ENCODE peak calls at places on chromosomes 16 and 17, in seven cellular contexts. O is transverse colon, N is tibial nerve, S is Peyer's patch, Z is upper lobe of left lung, Q is ovary, J is heart left ventricle. B is an unnamed sample. For H3K9me3, the result is how much of the 10 kb centered on the place peaks cover.

GRCh38 chr16:15897834-15898254 is 9.4 kb upstream of the CEP20 start:
- DNase-seq in O (no peak), N (no peak), S (no peak), Z (no peak), Q (no peak), J (no peak), B (no peak)

GRCh38 chr16:86984975-86985655 is 332.1 kb downstream of the C16orf95 start:
- DNase-seq in O (no peak), N (no peak), S (no peak), Z (no peak), Q (no peak), J (peak), B (no peak)

GRCh38 chr16:19284207-19284606 is 1.3 kb upstream of the CLEC19A start:
- DNase-seq in O (no peak), N (no peak), S (no peak), Z (no peak), Q (no peak), J (no peak), B (peak)

GRCh38 chr17:56754523-56755208 is 79.1 kb downstream of the C17orf67 start:
- DNase-seq in O (no peak), N (no peak), S (no peak), Z (peak), Q (no peak), J (no peak), B (no peak)

GRCh38 chr16:83954577-83955016 is 1.6 kb downstream of the OSGIN1 start:
- DNase-seq in O (peak), N (peak), S (peak), Z (no peak), Q (no peak), J (peak), B (peak)

GRCh38 chr16:84036982-84037425 is 5.6 kb downstream of the SLC38A8 start:
- DNase-seq in O (no peak), N (no peak), S (no peak), Z (no peak), Q (no peak), J (no peak), B (no peak)

GRCh38 chr17:68398731-68399637 is 58.3 kb downstream of the WIPI1 start:
- DNase-seq in O (peak), N (peak), S (no peak), Z (no peak), Q (peak), J (peak), B (peak)

GRCh38 chr17:49995055-49995738 is at the start of gene DLX3:
- DNase-seq in O (peak), N (peak), S (no peak), Z (peak), Q (peak), J (peak), B (peak)

GRCh38 chr17:57998234-57998746 is 8.8 kb downstream of the SRSF1 start:
- DNase-seq in O (no peak), N (no peak), S (no peak), Z (no peak), Q (no peak), J (no peak), B (no peak)

GRCh38 chr16:88014201-88014781 is 63.1 kb downstream of the BANP start:
- DNase-seq in O (no peak), N (no peak), S (no peak), Z (peak), Q (no peak), J (no peak), B (peak)

GRCh38 chr16:87047221-87048037 is 269.8 kb downstream of the C16orf95 start:
- DNase-seq in O (no peak), N (no peak), S (no peak), Z (no peak), Q (no peak), J (no peak), B (no peak)

DNA sequence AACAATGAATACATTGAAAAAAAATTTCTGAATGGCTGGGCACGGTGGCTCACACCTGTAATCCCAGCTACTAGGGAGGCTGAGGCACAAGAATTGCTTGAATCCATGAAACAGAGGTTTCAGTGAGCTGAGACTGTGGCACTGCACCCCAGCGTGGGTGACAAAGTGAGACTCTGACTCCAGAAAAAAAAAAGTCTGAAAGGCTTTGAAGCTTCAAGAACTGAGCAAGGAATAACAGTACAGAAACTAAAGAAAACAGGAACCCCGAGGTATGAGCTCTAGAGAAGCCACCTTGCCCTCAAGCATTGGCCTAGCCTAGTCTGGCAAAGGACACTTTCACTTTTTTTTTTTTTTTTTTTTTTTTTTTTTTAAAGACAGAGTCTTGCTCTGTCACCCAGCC is 45.0 kb downstream of the TEX2 start:
- DNase-seq in O (no peak), N (no peak), S (no peak), Z (no peak), Q (no peak), J (no peak), B (no peak)
- H3K27ac ChIP-seq in O (no peak), N (no peak), S (no peak), Z (no peak), Q (no peak), J (peak), B (no peak)

DNA sequence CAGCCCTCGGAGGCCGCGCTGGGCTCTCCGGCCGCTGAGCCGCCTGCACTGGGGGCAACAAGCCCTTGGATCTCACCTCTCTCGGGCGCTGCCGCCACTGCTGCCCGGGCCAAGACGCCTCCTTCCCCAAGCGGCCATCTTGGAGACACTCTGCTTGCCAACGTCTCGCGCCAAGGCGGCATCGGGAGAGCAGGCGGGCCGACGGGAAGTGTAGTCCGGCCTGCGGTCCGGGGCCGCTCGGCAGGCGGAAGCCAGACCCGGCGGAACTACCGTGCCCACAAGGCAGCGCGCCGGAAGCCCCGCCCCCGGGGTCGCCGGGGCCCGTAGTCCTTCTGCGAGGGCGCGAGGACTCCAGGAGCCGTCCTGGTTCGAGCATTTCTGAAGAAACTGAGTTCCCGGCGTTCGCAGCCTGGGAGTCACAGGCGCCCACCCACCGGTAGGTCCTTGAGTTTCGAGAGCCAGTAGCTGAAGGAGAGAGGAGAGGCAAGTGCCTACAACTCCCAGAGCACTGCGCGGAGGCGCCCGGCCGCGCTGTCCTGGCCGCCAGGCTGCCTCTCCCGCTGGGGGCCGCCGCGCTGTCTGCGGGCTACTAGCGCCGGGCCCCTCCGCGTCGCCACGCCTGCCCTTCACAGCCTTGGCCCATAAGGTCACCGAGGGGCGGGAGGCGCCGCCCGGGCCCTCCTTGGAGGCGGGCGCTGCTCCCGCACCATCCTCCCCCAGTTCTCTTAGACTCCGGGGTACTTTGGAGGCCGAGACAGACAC is at the start of gene TMEM11:
- DNase-seq in O (peak), N (peak), S (peak), Z (peak), Q (peak), J (peak), B (peak)
- TF ChIP-seq POLR2A in O (peak), N (peak), S (peak), Z (peak), Q (peak), J (peak), B (no peak)

GRCh38 chr17:82948081-82948511 is 108.3 kb upstream of the ZNF750 start:
- DNase-seq in O (peak), N (no peak), S (peak), Z (peak), Q (no peak), J (no peak), B (no peak)
- H3K9me3 ChIP-seq in O (under half), N (under half), S (under half), Z (under half), Q (under half), J (under half), B (under half)

GRCh38 chr16:53741546-53741945 is 37.6 kb downstream of the FTO start:
- DNase-seq in O (no peak), N (no peak), S (no peak), Z (no peak), Q (no peak), J (no peak), B (no peak)

GRCh38 chr16:53744449-53744848 is 40.5 kb downstream of the FTO start:
- DNase-seq in O (no peak), N (no peak), S (no peak), Z (no peak), Q (no peak), J (no peak), B (no peak)

GRCh38 chr16:53740933-53741531 is 37.1 kb downstream of the FTO start:
- DNase-seq in O (no peak), N (no peak), S (no peak), Z (no peak), Q (no peak), J (no peak), B (no peak)

GRCh38 chr16:53745126-53745525 is 41.2 kb downstream of the FTO start:
- DNase-seq in O (no peak), N (no peak), S (no peak), Z (no peak), Q (no peak), J (no peak), B (no peak)

DNA sequence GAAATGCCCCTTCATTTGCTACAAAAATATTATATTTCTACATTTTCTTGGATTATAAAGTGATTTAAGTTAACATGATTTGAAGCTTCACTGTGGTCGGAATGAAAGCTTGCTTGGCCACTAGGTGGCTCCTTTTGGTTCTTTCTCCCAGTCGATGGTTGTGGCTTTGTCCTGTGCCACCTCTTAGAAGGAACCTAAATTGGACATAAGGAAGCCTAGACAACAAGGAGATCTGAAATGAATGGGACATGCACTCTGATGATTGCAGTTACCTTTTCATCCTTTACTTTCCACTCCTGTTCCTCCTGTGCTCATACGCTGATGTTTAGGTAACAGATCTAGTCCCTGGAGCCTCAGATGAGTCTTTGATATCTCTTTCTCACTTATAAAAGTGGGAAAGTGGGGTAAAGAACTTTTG is 39.2 kb downstream of the FTO start:
- DNase-seq in O (peak), N (no peak), S (no peak), Z (no peak), Q (no peak), J (no peak), B (no peak)
- H3K27ac ChIP-seq in O (no peak), N (no peak), S (no peak), Z (no peak), Q (no peak), J (no peak), B (no peak)

DNA sequence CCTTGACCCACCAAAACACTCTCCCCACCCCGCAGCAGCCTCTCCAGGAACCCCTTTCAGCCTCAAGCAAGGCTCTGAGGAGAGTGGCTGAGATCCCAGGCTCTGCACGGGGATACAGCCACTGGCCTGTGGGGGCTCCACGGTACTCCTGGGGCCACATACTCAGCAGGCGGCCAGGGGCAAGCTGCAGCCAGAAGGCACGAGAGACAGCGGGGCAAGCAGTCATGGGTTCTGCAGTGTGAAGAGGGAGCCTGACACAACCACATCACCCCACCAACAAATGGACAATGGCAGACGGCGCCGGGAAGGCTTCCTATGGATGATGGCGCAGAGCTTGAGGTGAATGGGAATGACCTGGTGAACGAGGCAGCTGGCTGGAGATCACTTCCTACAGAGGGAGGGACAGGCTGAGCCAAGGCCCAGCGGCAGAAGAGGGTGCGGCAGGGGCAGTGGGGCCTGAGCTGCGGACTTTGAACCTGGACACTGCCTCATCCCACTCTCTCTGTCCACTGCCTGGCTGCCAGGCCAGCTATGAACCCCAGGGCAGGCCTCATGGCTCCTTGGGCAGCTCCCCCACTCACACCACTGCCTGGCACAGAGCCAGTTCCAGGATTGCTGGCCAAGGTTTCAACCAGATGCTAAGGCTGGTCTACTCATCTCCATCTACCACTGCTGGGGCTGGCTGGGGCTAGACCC is 10.8 kb upstream of the BCAR1 start:
- DNase-seq in O (peak), N (no peak), S (peak), Z (no peak), Q (peak), J (peak), B (peak)
- TF ChIP-seq POLR2A in O (no peak), N (no peak), S (peak), Z (no peak), Q (no peak), J (no peak), B (no peak)

DNA sequence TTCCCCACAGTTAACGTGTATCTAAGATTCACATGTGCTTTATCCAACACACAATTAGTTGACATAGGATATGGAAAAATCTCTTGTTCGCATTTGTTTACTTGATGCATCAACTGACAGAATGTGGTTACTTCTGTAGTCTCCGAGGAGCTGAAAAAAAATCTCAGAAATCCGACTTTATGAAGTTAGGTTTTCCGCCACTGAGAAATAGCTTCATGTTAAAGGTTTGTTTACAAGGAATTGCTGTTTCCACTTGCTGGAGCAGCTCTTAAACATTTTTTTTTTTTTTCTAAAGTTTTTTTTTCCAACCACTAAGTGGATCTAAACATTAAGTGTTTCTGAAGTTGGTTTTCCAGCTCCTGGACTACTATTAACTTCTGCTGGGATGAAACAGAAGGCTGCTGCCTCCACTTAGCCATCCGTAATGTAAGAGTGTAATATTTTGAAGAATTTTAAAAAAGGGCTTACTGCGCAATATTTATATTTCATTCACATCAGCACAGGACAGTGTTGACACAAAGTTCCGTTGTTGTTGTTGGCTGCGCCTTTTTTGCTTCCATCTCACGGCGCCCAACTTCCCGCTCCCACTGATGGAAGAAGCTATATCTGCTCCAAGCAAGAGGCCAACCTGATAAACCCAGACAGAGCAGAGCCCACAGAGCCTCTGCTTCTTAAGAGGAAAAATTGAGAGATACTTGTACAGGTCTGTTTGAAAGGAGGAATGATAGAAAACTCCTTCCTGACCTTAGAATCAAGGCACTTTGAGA is 167.8 kb upstream of the KCNJ16 start:
- DNase-seq in O (no peak), N (no peak), S (no peak), Z (no peak), Q (no peak), J (peak), B (no peak)
- H3K9me3 ChIP-seq in O (under half), N (under half), S (under half), Z (under half), Q (under half), J (under half), B (under half)

GRCh38 chr17:7141824-7142223 is 27.2 kb upstream of the ASGR2 start:
- DNase-seq in O (peak), N (no peak), S (no peak), Z (no peak), Q (no peak), J (no peak), B (peak)

GRCh38 chr17:7146115-7146514 is 31.5 kb upstream of the ASGR2 start:
- DNase-seq in O (no peak), N (no peak), S (no peak), Z (no peak), Q (no peak), J (no peak), B (no peak)

GRCh38 chr17:7144203-7144602 is 29.6 kb upstream of the ASGR2 start:
- DNase-seq in O (no peak), N (no peak), S (no peak), Z (no peak), Q (no peak), J (no peak), B (no peak)

GRCh38 chr17:7147772-7148171 is 31.4 kb downstream of the ASGR1 start:
- DNase-seq in O (no peak), N (no peak), S (no peak), Z (no peak), Q (no peak), J (no peak), B (no peak)
- H3K27ac ChIP-seq in O (no peak), N (no peak), S (no peak), Z (no peak), Q (no peak), J (no peak), B (no peak)

DNA sequence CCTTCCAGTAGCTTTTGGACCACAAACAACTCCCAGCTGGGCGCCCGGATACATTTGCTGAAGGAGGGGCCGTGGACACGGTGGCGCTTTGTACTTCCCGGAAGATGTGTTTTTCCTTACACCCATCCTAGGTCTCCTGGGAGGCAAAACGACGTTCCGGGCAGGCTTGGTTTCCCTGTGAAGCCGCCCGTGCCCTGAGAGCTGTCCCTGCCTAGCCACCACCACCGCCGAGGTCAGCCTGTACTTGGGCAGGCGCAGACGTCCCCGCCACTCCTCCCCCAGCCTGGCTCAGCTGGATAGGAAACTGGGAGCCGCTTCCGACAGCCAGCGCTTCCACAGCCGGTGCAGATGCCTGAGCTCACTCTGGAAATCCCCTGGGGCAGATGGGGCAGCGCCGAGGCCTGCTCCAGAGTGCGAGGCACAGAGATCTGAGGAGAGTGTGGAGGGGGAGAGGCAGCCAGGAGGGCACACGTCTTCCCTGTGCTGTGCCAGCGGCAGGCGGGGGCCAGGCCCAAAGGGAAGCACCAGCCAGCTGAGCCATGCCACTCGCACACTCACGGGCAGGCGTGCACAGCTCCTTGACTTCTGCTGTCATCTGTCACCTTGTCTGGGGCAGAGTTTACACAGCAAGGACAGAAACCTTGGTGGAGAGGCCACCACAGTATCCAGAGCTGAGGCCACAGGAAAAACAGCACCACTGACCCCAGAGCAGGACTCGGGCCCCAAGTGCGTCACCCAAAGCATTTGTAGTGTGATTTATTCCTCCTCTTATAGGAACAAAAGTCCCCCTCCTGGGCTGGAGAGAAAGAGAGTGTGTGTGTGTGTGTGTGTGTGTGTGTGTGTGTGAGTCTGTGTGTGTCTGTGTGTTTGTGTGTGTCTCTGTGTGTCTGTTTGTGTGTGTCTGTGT is 3.0 kb downstream of the RHBDF2 start:
- DNase-seq in O (peak), N (no peak), S (peak), Z (peak), Q (peak), J (peak), B (peak)
- TF ChIP-seq POLR2A in O (peak), N (peak), S (no peak), Z (no peak), Q (no peak), J (peak), B (no peak)

GRCh38 chr17:70896843-70897242 is 727.5 kb downstream of the KCNJ2 start:
- DNase-seq in O (no peak), N (no peak), S (no peak), Z (no peak), Q (no peak), J (no peak), B (no peak)

GRCh38 chr17:70886648-70887047 is 717.3 kb downstream of the KCNJ2 start:
- DNase-seq in O (no peak), N (no peak), S (no peak), Z (no peak), Q (no peak), J (no peak), B (no peak)

GRCh38 chr17:70892527-70892926 is 723.2 kb downstream of the KCNJ2 start:
- DNase-seq in O (no peak), N (no peak), S (no peak), Z (no peak), Q (no peak), J (no peak), B (no peak)

GRCh38 chr17:70891301-70891700 is 722.0 kb downstream of the KCNJ2 start:
- DNase-seq in O (no peak), N (no peak), S (no peak), Z (no peak), Q (no peak), J (no peak), B (no peak)
- H3K9me3 ChIP-seq in O (under half), N (under half), S (under half), Z (under half), Q (under half), J (under half), B (under half)